ENCODE peak calls at places on chromosomes 7 and 10, in four cellular contexts. One of them, this sample, is unnamed.
A peak's percentile ranks its signal among the peaks of the same experiment; 100 is the strongest.

GRCh38 chr7:130982160-130982638 is 248.2 kb upstream of the KLF14 start:
- DNase-seq in DND-41: no peak
- DNase-seq in stomach: no peak
- DNase-seq in heart right ventricle: no peak
- DNase-seq in this sample: no peak

GRCh38 chr7:18086165-18087030 is 58.8 kb upstream of the PRPS1L1 start:
- DNase-seq in DND-41: no peak
- DNase-seq in stomach: no peak
- DNase-seq in heart right ventricle: peak; percentile 16
- DNase-seq in this sample: no peak

GRCh38 chr7:30327813-30328212 is 43.4 kb downstream of the ZNRF2 start:
- DNase-seq in DND-41: no peak
- DNase-seq in stomach: no peak
- DNase-seq in heart right ventricle: no peak
- DNase-seq in this sample: no peak

GRCh38 chr7:10973942-10974716 is 457 bp downstream of the PHF14 start:
- DNase-seq in DND-41: peak; percentile 42
- DNase-seq in stomach: peak; percentile 28
- DNase-seq in heart right ventricle: no peak
- DNase-seq in this sample: peak; percentile 23

GRCh38 chr7:5450549-5451327 is 27.1 kb upstream of the TNRC18 start:
- DNase-seq in DND-41: peak; percentile 60
- DNase-seq in stomach: peak; percentile 55
- DNase-seq in heart right ventricle: peak; percentile 55
- DNase-seq in this sample: no peak

GRCh38 chr10:87534173-87534858 is 29.6 kb downstream of the MINPP1 start:
- DNase-seq in DND-41: no peak
- DNase-seq in stomach: no peak
- DNase-seq in heart right ventricle: no peak
- DNase-seq in this sample: no peak

GRCh38 chr10:104435822-104436221 is 82.2 kb downstream of the CFAP58 start:
- DNase-seq in DND-41: no peak
- DNase-seq in stomach: no peak
- DNase-seq in heart right ventricle: no peak
- DNase-seq in this sample: no peak

GRCh38 chr7:120725376-120726039 is 132.4 kb downstream of the TSPAN12 start:
- DNase-seq in DND-41: no peak
- DNase-seq in stomach: no peak
- DNase-seq in heart right ventricle: no peak
- DNase-seq in this sample: no peak

GRCh38 chr7:106858618-106859532 is 6.2 kb upstream of the PIK3CG start:
- DNase-seq in DND-41: no peak
- DNase-seq in stomach: peak; percentile 38
- DNase-seq in heart right ventricle: peak; percentile 67
- DNase-seq in this sample: peak; percentile 8

GRCh38 chr7:100895956-100896742 is 461 bp upstream of the ACHE start:
- DNase-seq in DND-41: no peak
- DNase-seq in stomach: peak; percentile 54
- DNase-seq in heart right ventricle: no peak
- DNase-seq in this sample: no peak

GRCh38 chr10:91519899-91520514 is 109.9 kb downstream of the HECTD2 start:
- DNase-seq in DND-41: no peak
- DNase-seq in stomach: no peak
- DNase-seq in heart right ventricle: no peak
- DNase-seq in this sample: no peak

GRCh38 chr7:442457-442856 is 77.2 kb downstream of the PDGFA start:
- DNase-seq in DND-41: no peak
- DNase-seq in stomach: no peak
- DNase-seq in heart right ventricle: no peak
- DNase-seq in this sample: no peak

GRCh38 chr10:52965938-52966401 is 193.4 kb upstream of the MBL2 start:
- DNase-seq in DND-41: no peak
- DNase-seq in stomach: no peak
- DNase-seq in heart right ventricle: no peak
- DNase-seq in this sample: no peak

GRCh38 chr10:60348982-60349381 is 40.7 kb downstream of the ANK3 start:
- DNase-seq in DND-41: no peak
- DNase-seq in stomach: no peak
- DNase-seq in heart right ventricle: no peak
- DNase-seq in this sample: no peak

GRCh38 chr10:102741848-102742247 is 1.9 kb upstream of the WBP1L start:
- DNase-seq in DND-41: no peak
- DNase-seq in stomach: no peak
- DNase-seq in heart right ventricle: no peak
- DNase-seq in this sample: no peak

GRCh38 chr10:46022978-46023702 is 7.3 kb downstream of the NCOA4 start:
- DNase-seq in DND-41: peak; percentile 85
- DNase-seq in stomach: peak; percentile 91
- DNase-seq in heart right ventricle: peak; percentile 93
- DNase-seq in this sample: peak; percentile 85

GRCh38 chr7:41524861-41525260 is 178.0 kb downstream of the INHBA start:
- DNase-seq in DND-41: no peak
- DNase-seq in stomach: no peak
- DNase-seq in heart right ventricle: no peak
- DNase-seq in this sample: no peak

GRCh38 chr10:4033341-4033896 is 248.4 kb upstream of the KLF6 start:
- DNase-seq in DND-41: no peak
- DNase-seq in stomach: no peak
- DNase-seq in heart right ventricle: no peak
- DNase-seq in this sample: no peak

GRCh38 chr10:122476034-122476695 is 14.8 kb downstream of the HTRA1 start:
- DNase-seq in DND-41: no peak
- DNase-seq in stomach: no peak
- DNase-seq in heart right ventricle: no peak
- DNase-seq in this sample: no peak

GRCh38 chr7:104124893-104125292 is 82.9 kb downstream of the ORC5 start:
- DNase-seq in DND-41: no peak
- DNase-seq in stomach: no peak
- DNase-seq in heart right ventricle: no peak
- DNase-seq in this sample: no peak

GRCh38 chr10:73893386-73893785 is 17.5 kb upstream of the PLAU start:
- DNase-seq in DND-41: no peak
- DNase-seq in stomach: no peak
- DNase-seq in heart right ventricle: no peak
- DNase-seq in this sample: no peak

GRCh38 chr7:159136846-159137245 is 7.8 kb downstream of the VIPR2 start:
- DNase-seq in DND-41: no peak
- DNase-seq in stomach: peak; percentile 7
- DNase-seq in heart right ventricle: no peak
- DNase-seq in this sample: no peak

GRCh38 chr10:43648392-43649148 is at the start of gene ZNF32:
- DNase-seq in DND-41: peak; percentile 85
- DNase-seq in stomach: peak; percentile 85
- DNase-seq in heart right ventricle: peak; percentile 87
- DNase-seq in this sample: peak; percentile 71

GRCh38 chr7:85564861-85565630 is 378.2 kb upstream of the SEMA3D start:
- DNase-seq in DND-41: no peak
- DNase-seq in stomach: no peak
- DNase-seq in heart right ventricle: no peak
- DNase-seq in this sample: no peak

GRCh38 chr7:157926521-157927167 is 589.8 kb downstream of the DNAJB6 start:
- DNase-seq in DND-41: peak; percentile 30
- DNase-seq in stomach: no peak
- DNase-seq in heart right ventricle: no peak
- DNase-seq in this sample: no peak

GRCh38 chr7:133364959-133365680 is 112.2 kb downstream of the EXOC4 start:
- DNase-seq in DND-41: no peak
- DNase-seq in stomach: no peak
- DNase-seq in heart right ventricle: no peak
- DNase-seq in this sample: no peak

GRCh38 chr10:67549390-67549789 is 146.6 kb downstream of the CTNNA3 start:
- DNase-seq in DND-41: no peak
- DNase-seq in stomach: no peak
- DNase-seq in heart right ventricle: no peak
- DNase-seq in this sample: no peak

GRCh38 chr7:39054731-39055130 is 77.0 kb downstream of the POU6F2 start:
- DNase-seq in DND-41: no peak
- DNase-seq in stomach: no peak
- DNase-seq in heart right ventricle: no peak
- DNase-seq in this sample: no peak

GRCh38 chr10:24771943-24772747 is 48.5 kb upstream of the ARHGAP21 start:
- DNase-seq in DND-41: no peak
- DNase-seq in stomach: no peak
- DNase-seq in heart right ventricle: no peak
- DNase-seq in this sample: no peak

GRCh38 chr10:7526017-7526400 is 115.2 kb upstream of the SFMBT2 start:
- DNase-seq in DND-41: no peak
- DNase-seq in stomach: no peak
- DNase-seq in heart right ventricle: no peak
- DNase-seq in this sample: no peak

GRCh38 chr7:122219253-122219865 is 75.3 kb upstream of the AASS start:
- DNase-seq in DND-41: no peak
- DNase-seq in stomach: no peak
- DNase-seq in heart right ventricle: no peak
- DNase-seq in this sample: no peak

GRCh38 chr7:135165862-135166261 is 4.6 kb downstream of the CYREN start:
- DNase-seq in DND-41: no peak
- DNase-seq in stomach: no peak
- DNase-seq in heart right ventricle: no peak
- DNase-seq in this sample: no peak

GRCh38 chr7:135166338-135166989 is 4.0 kb downstream of the CYREN start:
- DNase-seq in DND-41: no peak
- DNase-seq in stomach: no peak
- DNase-seq in heart right ventricle: no peak
- DNase-seq in this sample: no peak

GRCh38 chr7:135162382-135163001 is 8.0 kb downstream of the CYREN start:
- DNase-seq in DND-41: no peak
- DNase-seq in stomach: no peak
- DNase-seq in heart right ventricle: no peak
- DNase-seq in this sample: no peak

GRCh38 chr7:135161669-135162068 is 8.8 kb downstream of the CYREN start:
- DNase-seq in DND-41: no peak
- DNase-seq in stomach: no peak
- DNase-seq in heart right ventricle: no peak
- DNase-seq in this sample: no peak

DNA sequence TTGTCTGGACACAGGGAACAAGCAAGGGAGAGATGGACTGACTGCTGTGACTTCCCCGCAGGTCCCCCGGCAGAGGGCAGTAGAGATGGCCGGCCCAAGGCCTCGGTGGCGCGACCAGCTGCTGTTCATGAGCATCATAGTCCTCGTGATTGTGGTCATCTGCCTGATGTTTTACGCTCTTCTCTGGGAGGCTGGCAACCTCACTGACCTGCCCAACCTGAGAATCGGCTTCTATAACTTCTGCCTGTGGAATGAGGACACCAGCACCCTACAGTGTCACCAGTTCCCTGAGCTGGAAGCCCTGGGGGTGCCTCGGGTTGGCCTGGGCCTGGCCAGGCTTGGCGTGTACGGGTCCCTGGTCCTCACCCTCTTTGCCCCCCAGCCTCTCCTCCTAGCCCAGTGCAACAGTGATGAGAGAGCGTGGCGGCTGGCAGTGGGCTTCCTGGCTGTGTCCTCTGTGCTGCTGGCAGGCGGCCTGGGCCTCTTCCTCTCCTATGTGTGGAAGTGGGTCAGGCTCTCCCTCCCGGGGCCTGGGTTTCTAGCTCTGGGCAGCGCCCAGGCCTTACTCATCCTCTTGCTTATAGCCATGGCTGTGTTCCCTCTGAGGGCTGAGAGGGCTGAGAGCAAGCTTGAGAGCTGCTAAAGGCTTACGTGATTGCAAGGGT is 6.0 kb downstream of the CYREN start:
- DNase-seq in DND-41: no peak
- DNase-seq in stomach: no peak
- DNase-seq in heart right ventricle: no peak
- DNase-seq in this sample: peak; percentile 87
- H3K4me1 ChIP-seq in DND-41: peaks cover 33% of the 10 kb centered on the region
- H3K4me1 ChIP-seq in stomach: peaks cover 75% of the 10 kb centered on the region
- H3K4me1 ChIP-seq in heart right ventricle: peaks cover 88% of the 10 kb centered on the region
- H3K4me1 ChIP-seq in this sample: peaks cover 98% of the 10 kb centered on the region

GRCh38 chr10:26216949-26217395 is 398 bp downstream of the GAD2 start:
- DNase-seq in DND-41: no peak
- DNase-seq in stomach: no peak
- DNase-seq in heart right ventricle: no peak
- DNase-seq in this sample: no peak

GRCh38 chr10:26215923-26216576 is 524 bp upstream of the GAD2 start:
- DNase-seq in DND-41: peak; percentile 82
- DNase-seq in stomach: no peak
- DNase-seq in heart right ventricle: peak; percentile 9
- DNase-seq in this sample: no peak

GRCh38 chr10:26216577-26216948 is at the start of gene GAD2:
- DNase-seq in DND-41: no peak
- DNase-seq in stomach: no peak
- DNase-seq in heart right ventricle: no peak
- DNase-seq in this sample: no peak

GRCh38 chr10:26214538-26215461 is 1.8 kb upstream of the GAD2 start:
- DNase-seq in DND-41: peak; percentile 52
- DNase-seq in stomach: no peak
- DNase-seq in heart right ventricle: no peak
- DNase-seq in this sample: no peak

GRCh38 chr10:26215534-26215922 is 1.0 kb upstream of the GAD2 start:
- DNase-seq in DND-41: no peak
- DNase-seq in stomach: no peak
- DNase-seq in heart right ventricle: no peak
- DNase-seq in this sample: no peak
- H3K4me3 ChIP-seq in DND-41: peak overlapping the region; percentile 12
- H3K4me3 ChIP-seq in stomach: peak overlapping the region; percentile 7
- H3K4me3 ChIP-seq in heart right ventricle: no peak overlapping the region
- H3K4me3 ChIP-seq in this sample: no peak overlapping the region

GRCh38 chr10:131760416-131761166 is 140.2 kb upstream of the PPP2R2D start:
- DNase-seq in DND-41: no peak
- DNase-seq in stomach: no peak
- DNase-seq in heart right ventricle: no peak
- DNase-seq in this sample: no peak
- H3K4me1 ChIP-seq in DND-41: no peaks in the 10 kb centered on the region
- H3K4me1 ChIP-seq in stomach: no peaks in the 10 kb centered on the region
- H3K4me1 ChIP-seq in heart right ventricle: no peaks in the 10 kb centered on the region
- H3K4me1 ChIP-seq in this sample: no peaks in the 10 kb centered on the region

GRCh38 chr10:124161212-124162000 is 68.0 kb upstream of the CHST15 start:
- DNase-seq in DND-41: no peak
- DNase-seq in stomach: no peak
- DNase-seq in heart right ventricle: no peak
- DNase-seq in this sample: no peak

GRCh38 chr10:124158592-124158991 is 65.2 kb upstream of the CHST15 start:
- DNase-seq in DND-41: no peak
- DNase-seq in stomach: no peak
- DNase-seq in heart right ventricle: no peak
- DNase-seq in this sample: peak; percentile 3

GRCh38 chr10:124162136-124162535 is 68.7 kb upstream of the CHST15 start:
- DNase-seq in DND-41: no peak
- DNase-seq in stomach: no peak
- DNase-seq in heart right ventricle: no peak
- DNase-seq in this sample: no peak

GRCh38 chr10:124162774-124163354 is 69.5 kb upstream of the CHST15 start:
- DNase-seq in DND-41: no peak
- DNase-seq in stomach: no peak
- DNase-seq in heart right ventricle: no peak
- DNase-seq in this sample: no peak

DNA sequence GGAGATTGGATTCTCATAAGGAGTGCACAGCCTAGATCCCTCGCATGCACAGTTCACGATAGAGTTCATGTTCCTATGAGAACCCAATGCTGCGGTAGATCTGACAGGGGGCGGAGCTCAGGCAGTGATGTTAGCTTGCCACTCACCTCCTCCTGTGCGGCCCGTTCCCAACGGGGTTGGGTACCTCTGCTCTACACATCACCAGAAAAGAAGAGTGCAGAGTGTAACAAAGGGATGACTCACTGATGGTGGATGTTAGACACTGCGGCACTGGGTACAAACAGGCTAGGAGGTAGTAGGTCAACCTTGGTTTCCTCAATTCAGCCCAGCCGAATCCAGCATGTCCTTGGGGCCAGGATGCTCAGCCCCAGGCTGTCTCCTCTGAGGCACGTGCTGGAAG is 66.8 kb upstream of the CHST15 start:
- DNase-seq in DND-41: no peak
- DNase-seq in stomach: no peak
- DNase-seq in heart right ventricle: no peak
- DNase-seq in this sample: peak; percentile 2
- H3K4me3 ChIP-seq in DND-41: no peak overlapping the region
- H3K4me3 ChIP-seq in stomach: no peak overlapping the region
- H3K4me3 ChIP-seq in heart right ventricle: no peak overlapping the region
- H3K4me3 ChIP-seq in this sample: no peak overlapping the region

This sample was measured in gastrocnemius medialis.